ENCODE peak calls at places on chromosomes 11 and 22, in seven cellular contexts. Q is mammary epithelial cell; Z is CD8-positive, alpha-beta T cell; H is GM23338; A is psoas muscle; D is uterus; K is body of pancreas. I is an unnamed sample.
A peak's percentile ranks its signal among the peaks of the same experiment; 100 is the strongest.

GRCh38 chr11:36431429-36432092 is 78.5 kb downstream of the TRAF6 start:
- DNase-seq in Q (peak; percentile 93), Z (no peak), H (no peak), A (no peak), D (peak; percentile 83), K (no peak), I (peak; percentile 97)

GRCh38 chr22:42074153-42074750 is at the start of gene PHETA2:
- DNase-seq in Q (no peak), Z (peak; percentile 30), H (peak; percentile 68), A (peak; percentile 75), D (peak; percentile 62), K (peak; percentile 58), I (no peak)

GRCh38 chr11:112321521-112322172 is 61.0 kb upstream of the PLET1 start:
- DNase-seq in Q (peak; percentile 98), Z (no peak), H (peak; percentile 60), A (no peak), D (no peak), K (peak; percentile 73), I (peak; percentile 99)

GRCh38 chr11:76605338-76606074 is 65.0 kb downstream of the LRRC32 start:
- DNase-seq in Q (no peak), Z (no peak), H (no peak), A (no peak), D (no peak), K (no peak), I (no peak)

GRCh38 chr22:41976961-41977566 is 7.8 kb downstream of the SEPTIN3 start:
- DNase-seq in Q (no peak), Z (no peak), H (peak; percentile 72), A (no peak), D (no peak), K (no peak), I (no peak)

GRCh38 chr22:41561335-41561734 is 525 bp downstream of the CSDC2 start:
- DNase-seq in Q (no peak), Z (no peak), H (peak; percentile 47), A (no peak), D (no peak), K (no peak), I (no peak)

GRCh38 chr11:117316197-117316961 is at the start of gene BACE1:
- DNase-seq in Q (peak; percentile 77), Z (no peak), H (peak; percentile 97), A (peak; percentile 91), D (peak; percentile 84), K (peak; percentile 84), I (peak; percentile 63)

GRCh38 chr11:57542582-57542981 is 5.2 kb downstream of the SMTNL1 start:
- DNase-seq in Q (no peak), Z (no peak), H (no peak), A (no peak), D (no peak), K (no peak), I (no peak)

GRCh38 chr11:122954455-122954854 is 27.2 kb downstream of the BSX start:
- DNase-seq in Q (no peak), Z (no peak), H (no peak), A (no peak), D (no peak), K (no peak), I (no peak)

GRCh38 chr11:75280770-75281468 is 40.3 kb downstream of the TPBGL start:
- DNase-seq in Q (no peak), Z (no peak), H (no peak), A (peak; percentile 35), D (no peak), K (no peak), I (no peak)

GRCh38 chr11:65316979-65317786 is 2.5 kb downstream of the CDC42EP2 start:
- DNase-seq in Q (peak; percentile 79), Z (no peak), H (peak; percentile 80), A (peak; percentile 91), D (peak; percentile 71), K (peak; percentile 40), I (peak; percentile 80)

GRCh38 chr11:120326228-120326627 is 1.1 kb downstream of the TLCD5 start:
- DNase-seq in Q (no peak), Z (no peak), H (no peak), A (no peak), D (no peak), K (no peak), I (no peak)

GRCh38 chr22:24465566-24465965 is 29.6 kb upstream of the UPB1 start:
- DNase-seq in Q (no peak), Z (no peak), H (no peak), A (no peak), D (no peak), K (no peak), I (peak; percentile 80)

GRCh38 chr22:44941176-44941575 is 68.6 kb downstream of the PHF21B start:
- DNase-seq in Q (no peak), Z (no peak), H (no peak), A (peak; percentile 23), D (no peak), K (no peak), I (no peak)

GRCh38 chr11:1195690-1196515 is 27.0 kb upstream of the MUC5B start:
- DNase-seq in Q (no peak), Z (no peak), H (no peak), A (peak; percentile 35), D (peak; percentile 8), K (peak; percentile 8), I (no peak)

GRCh38 chr11:7910389-7910788 is 20.7 kb downstream of the OR10A6 start:
- DNase-seq in Q (no peak), Z (no peak), H (peak; percentile 23), A (no peak), D (no peak), K (no peak), I (peak; percentile 67)

GRCh38 chr11:16902182-16902581 is 112.0 kb downstream of the PLEKHA7 start:
- DNase-seq in Q (peak; percentile 99), Z (no peak), H (no peak), A (no peak), D (no peak), K (no peak), I (peak; percentile 99)

GRCh38 chr11:94671553-94672366 is 96.4 kb upstream of the AMOTL1 start:
- DNase-seq in Q (peak; percentile 32), Z (no peak), H (no peak), A (no peak), D (no peak), K (no peak), I (peak; percentile 51)

GRCh38 chr11:34215806-34216453 is 110.5 kb downstream of the NAT10 start:
- DNase-seq in Q (peak; percentile 39), Z (no peak), H (no peak), A (no peak), D (no peak), K (no peak), I (no peak)
- TF ChIP-seq CTCF in Q (no peak), Z (no peak), H (no peak), A (no peak), D (no peak), K (no peak), I (no peak)

GRCh38 chr11:121553806-121554205 is 101.0 kb upstream of the SORL1-AS1 start:
- DNase-seq in Q (peak; percentile 63), Z (no peak), H (no peak), A (no peak), D (peak; percentile 43), K (peak; percentile 67), I (peak; percentile 69)

GRCh38 chr11:121555172-121555571 is 102.4 kb upstream of the SORL1-AS1 start:
- DNase-seq in Q (no peak), Z (no peak), H (no peak), A (no peak), D (no peak), K (no peak), I (no peak)

GRCh38 chr11:121554552-121554951 is 101.8 kb upstream of the SORL1-AS1 start:
- DNase-seq in Q (no peak), Z (no peak), H (no peak), A (no peak), D (no peak), K (no peak), I (no peak)

GRCh38 chr11:121552160-121552559 is 99.4 kb upstream of the SORL1-AS1 start:
- DNase-seq in Q (no peak), Z (no peak), H (peak; percentile 27), A (no peak), D (no peak), K (no peak), I (no peak)

DNA sequence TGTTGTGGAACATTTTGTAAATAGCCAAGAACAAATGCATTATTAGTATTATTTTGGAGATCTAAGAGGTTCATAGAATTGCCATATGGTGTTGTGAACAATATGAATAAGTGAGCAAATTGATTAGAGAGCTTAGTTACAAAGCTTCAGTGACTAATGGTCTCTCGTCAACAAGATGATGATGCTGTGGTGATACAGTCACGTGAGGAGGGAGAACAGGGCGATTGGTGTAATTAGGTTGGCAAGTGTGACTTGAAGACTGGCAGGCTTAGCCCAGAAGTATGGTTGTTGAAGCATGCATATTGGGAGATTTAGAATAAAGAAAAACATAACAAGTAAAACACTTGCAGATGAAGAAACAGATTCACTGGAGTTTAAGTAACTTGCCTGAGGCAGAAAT is 100.6 kb upstream of the SORL1-AS1 start:
- DNase-seq in Q (peak; percentile 24), Z (no peak), H (no peak), A (no peak), D (no peak), K (no peak), I (peak; percentile 71)
- H3K36me3 ChIP-seq in Q (peaks cover 8% of the 10 kb centered on the region), Z (peaks cover 74% of the 10 kb centered on the region), H (peaks cover 29% of the 10 kb centered on the region), A (no peaks in the 10 kb centered on the region), D (no peaks in the 10 kb centered on the region), K (no peaks in the 10 kb centered on the region), I (no peaks in the 10 kb centered on the region)

GRCh38 chr22:38355275-38355674 is 38.0 kb upstream of the CSNK1E start:
- DNase-seq in Q (no peak), Z (no peak), H (no peak), A (no peak), D (no peak), K (no peak), I (no peak)

GRCh38 chr22:38353701-38354100 is 36.5 kb upstream of the CSNK1E start:
- DNase-seq in Q (no peak), Z (no peak), H (peak; percentile 40), A (no peak), D (no peak), K (no peak), I (no peak)

GRCh38 chr22:38352436-38352835 is 35.2 kb upstream of the CSNK1E start:
- DNase-seq in Q (no peak), Z (no peak), H (no peak), A (no peak), D (peak; percentile 13), K (no peak), I (no peak)

GRCh38 chr22:38350444-38351359 is 33.5 kb upstream of the CSNK1E start:
- DNase-seq in Q (no peak), Z (no peak), H (peak; percentile 38), A (no peak), D (peak; percentile 11), K (no peak), I (no peak)

DNA sequence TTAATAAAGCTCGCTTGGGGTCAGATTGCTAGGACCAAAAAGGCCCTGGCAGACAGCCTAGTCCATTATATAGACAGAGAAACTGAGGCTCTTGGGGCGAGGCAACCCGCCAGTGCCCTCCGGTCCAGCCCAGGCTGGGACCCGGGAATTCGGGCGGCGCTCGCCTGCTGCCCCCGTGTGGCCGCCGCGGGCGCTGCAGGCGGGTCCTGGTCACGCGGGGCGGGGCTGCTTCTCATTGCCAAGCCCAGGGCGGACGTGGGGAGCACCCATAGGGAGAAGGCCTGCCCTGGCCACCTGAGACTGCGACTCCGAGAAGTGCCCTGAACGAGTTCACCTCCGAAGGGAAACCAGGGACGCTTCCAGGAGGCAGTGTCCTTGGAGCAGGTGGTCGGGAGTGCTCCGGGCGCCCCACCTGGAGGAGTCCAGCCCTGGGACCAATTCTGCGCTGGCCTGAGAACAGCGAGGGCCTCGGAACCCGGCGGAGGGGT is 36.0 kb upstream of the CSNK1E start:
- DNase-seq in Q (peak; percentile 52), Z (peak; percentile 67), H (peak; percentile 85), A (peak; percentile 83), D (peak; percentile 79), K (peak; percentile 71), I (no peak)
- TF ChIP-seq CTCF in Q (peak; percentile 76), Z (peak; percentile 99), H (peak; percentile 92), A (peak; percentile 99), D (peak; percentile 97), K (peak; percentile 96), I (peak; percentile 98)

GRCh38 chr22:20729194-20729593 is 44.7 kb upstream of the SERPIND1 start:
- DNase-seq in Q (no peak), Z (no peak), H (no peak), A (no peak), D (no peak), K (no peak), I (no peak)
- H3K36me3 ChIP-seq in Q (peaks cover 3% of the 10 kb centered on the region), Z (peaks cover 49% of the 10 kb centered on the region), H (no peaks in the 10 kb centered on the region), A (peaks cover 16% of the 10 kb centered on the region), D (no peaks in the 10 kb centered on the region), K (peaks cover 5% of the 10 kb centered on the region), I (peaks cover 14% of the 10 kb centered on the region)

I was measured in bronchial epithelial cell.